ENCODE peak calls at places on chromosome 10, in nine cellular contexts. Y, L, J, I, U, B, A, Z and C are unnamed samples.

GRCh38 chr10:121243899-121244241 is 354.4 kb downstream of the FGFR2 start:
- DNase-seq in Y (no peak), L (peak), J (no peak), I (no peak), U (no peak), B (no peak), A (no peak), Z (no peak), C (no peak)

GRCh38 chr10:61836888-61837747 is 64.4 kb upstream of the ARID5B start:
- DNase-seq in Y (no peak), L (peak), J (no peak), I (no peak), U (peak), B (no peak), A (no peak), Z (no peak), C (no peak)

GRCh38 chr10:122875843-122876492 is 3.4 kb downstream of the FAM24B start:
- DNase-seq in Y (no peak), L (no peak), J (no peak), I (no peak), U (peak), B (no peak), A (no peak), Z (no peak), C (no peak)

GRCh38 chr10:43220971-43221418 is 45.9 kb downstream of the RASGEF1A start:
- DNase-seq in Y (no peak), L (no peak), J (peak), I (no peak), U (no peak), B (no peak), A (no peak), Z (no peak), C (no peak)

GRCh38 chr10:103554488-103555320 is 61.2 kb downstream of the NEURL1 start:
- DNase-seq in Y (no peak), L (peak), J (peak), I (no peak), U (peak), B (peak), A (peak), Z (peak), C (no peak)

GRCh38 chr10:129679207-129679606 is 212.2 kb downstream of the MGMT start:
- DNase-seq in Y (no peak), L (no peak), J (no peak), I (no peak), U (no peak), B (no peak), A (no peak), Z (no peak), C (no peak)

GRCh38 chr10:31426425-31426824 is 107.4 kb downstream of the ZEB1 start:
- DNase-seq in Y (no peak), L (no peak), J (no peak), I (no peak), U (peak), B (no peak), A (no peak), Z (no peak), C (no peak)

GRCh38 chr10:101141622-101142532 is 10.8 kb downstream of the TLX1 start:
- DNase-seq in Y (peak), L (peak), J (peak), I (peak), U (peak), B (peak), A (peak), Z (peak), C (peak)

GRCh38 chr10:112951349-112952281 is 1.6 kb downstream of the TCF7L2 start:
- DNase-seq in Y (peak), L (no peak), J (peak), I (peak), U (peak), B (peak), A (peak), Z (no peak), C (peak)

GRCh38 chr10:131143425-131144165 is 167.9 kb downstream of the TCERG1L start:
- DNase-seq in Y (no peak), L (no peak), J (no peak), I (no peak), U (no peak), B (no peak), A (no peak), Z (no peak), C (no peak)

GRCh38 chr10:69802424-69803161 is 887 bp downstream of the COL13A1 start:
- DNase-seq in Y (no peak), L (no peak), J (peak), I (no peak), U (peak), B (peak), A (no peak), Z (no peak), C (peak)

GRCh38 chr10:102773986-102774385 is 30.2 kb downstream of the WBP1L start:
- DNase-seq in Y (no peak), L (no peak), J (peak), I (no peak), U (no peak), B (peak), A (no peak), Z (peak), C (no peak)

GRCh38 chr10:104084482-104085142 is 1.1 kb downstream of the COL17A1 start:
- DNase-seq in Y (no peak), L (no peak), J (no peak), I (no peak), U (no peak), B (no peak), A (no peak), Z (no peak), C (no peak)

GRCh38 chr10:60607409-60607808 is 170.9 kb upstream of the CDK1 start:
- DNase-seq in Y (no peak), L (no peak), J (no peak), I (no peak), U (no peak), B (no peak), A (no peak), Z (no peak), C (no peak)

GRCh38 chr10:8064436-8064835 is 9.9 kb downstream of the GATA3 start:
- DNase-seq in Y (no peak), L (no peak), J (no peak), I (no peak), U (no peak), B (no peak), A (no peak), Z (no peak), C (no peak)

GRCh38 chr10:60384708-60385398 is 4.8 kb downstream of the ANK3 start:
- DNase-seq in Y (no peak), L (no peak), J (no peak), I (no peak), U (peak), B (no peak), A (no peak), Z (no peak), C (no peak)